ENCODE peak calls at places on chromosomes 4 and X, in six cellular contexts. Y, M, O, X, S and B are unnamed samples.
A peak's percentile ranks its signal among the peaks of the same experiment; 100 is the strongest.

GRCh38 chr4:102449751-102450352 is 51.3 kb upstream of the NFKB1 start:
- DNase-seq in X (peak; percentile 49), O (peak; percentile 32), M (peak; percentile 61), S (peak; percentile 53), Y (peak; percentile 61), B (peak; percentile 59)

GRCh38 chrX:2577844-2578444 is 77.2 kb upstream of the DHRSX start:
- DNase-seq in S (no peak), X (no peak), O (no peak), M (no peak), Y (no peak), B (no peak)

GRCh38 chr4:41156574-41156973 is 57.8 kb downstream of the APBB2 start:
- DNase-seq in S (no peak), X (no peak), Y (peak; percentile 93), O (no peak), M (peak; percentile 81), B (no peak)

GRCh38 chr4:19497692-19498091 is 754.0 kb upstream of the SLIT2 start:
- DNase-seq in Y (peak; percentile 32), X (no peak), M (no peak), O (no peak), S (no peak), B (no peak)

GRCh38 chrX:68307767-68308166 is 125.5 kb downstream of the OPHN1 start:
- DNase-seq in X (no peak), M (peak; percentile 85), O (peak; percentile 30), Y (peak; percentile 97), S (no peak), B (peak; percentile 4)

GRCh38 chr4:87965501-87965975 is 10.0 kb upstream of the SPP1 start:
- DNase-seq in S (no peak), M (no peak), O (no peak), Y (no peak), X (no peak), B (no peak)

GRCh38 chr4:185039508-185040273 is 21.4 kb downstream of the HELT start:
- DNase-seq in S (peak; percentile 51), Y (peak; percentile 40), O (peak; percentile 37), X (peak; percentile 66), M (peak; percentile 69), B (peak; percentile 54)

GRCh38 chr4:172648471-172648870 is 520.1 kb upstream of the GALNT7 start:
- DNase-seq in M (no peak), X (no peak), O (no peak), S (no peak), Y (no peak), B (no peak)

GRCh38 chr4:62320612-62321011 is 1120.5 kb downstream of the ADGRL3 start:
- DNase-seq in X (no peak), Y (no peak), M (no peak), O (no peak), S (no peak), B (no peak)

GRCh38 chrX:41025926-41026325 is 59.3 kb upstream of the USP9X start:
- DNase-seq in S (no peak), O (no peak), Y (peak; percentile 72), X (no peak), M (peak; percentile 63), B (no peak)

GRCh38 chr4:79211490-79211889 is 114.4 kb downstream of the NAA11 start:
- DNase-seq in X (no peak), Y (no peak), M (no peak), O (no peak), S (no peak), B (no peak)

GRCh38 chrX:119266364-119266995 is 30.4 kb downstream of the PGRMC1 start:
- DNase-seq in M (peak; percentile 1), X (peak; percentile 17), Y (peak; percentile 32), O (no peak), S (no peak), B (no peak)

GRCh38 chrX:105701310-105702052 is 120.9 kb upstream of the NRK start:
- DNase-seq in S (no peak), O (no peak), Y (no peak), M (no peak), X (no peak), B (no peak)

GRCh38 chr4:165124488-165124887 is 11.8 kb upstream of the TMEM192 start:
- DNase-seq in X (no peak), S (no peak), Y (peak; percentile 2), O (no peak), M (peak; percentile 28), B (no peak)

GRCh38 chrX:12210921-12211320 is 72.6 kb downstream of the FRMPD4 start:
- DNase-seq in Y (peak; percentile 84), X (no peak), S (no peak), O (no peak), M (peak; percentile 45), B (peak; percentile 3)

GRCh38 chr4:104424368-104424921 is 70.2 kb downstream of the CXXC4 start:
- DNase-seq in S (no peak), M (no peak), O (no peak), X (no peak), Y (no peak), B (no peak)

GRCh38 chrX:68994135-68994882 is 165.5 kb downstream of the EFNB1 start:
- DNase-seq in Y (no peak), S (no peak), M (no peak), O (no peak), X (no peak), B (no peak)

GRCh38 chrX:20796450-20796849 is 529.7 kb upstream of the RPS6KA3 start:
- DNase-seq in S (no peak), O (no peak), Y (no peak), X (no peak), M (no peak), B (no peak)

GRCh38 chr4:55733874-55734437 is 85.6 kb upstream of the EXOC1L start:
- DNase-seq in S (no peak), O (no peak), Y (peak; percentile 70), X (peak; percentile 33), M (peak; percentile 71), B (peak; percentile 33)

GRCh38 chr4:124980276-124980752 is 267.8 kb upstream of the ANKRD50 start:
- DNase-seq in M (peak; percentile 51), Y (peak; percentile 33), X (no peak), O (no peak), S (no peak), B (no peak)

GRCh38 chrX:276588-277171 is 4.5 kb upstream of the PLCXD1 start:
- DNase-seq in S (no peak), M (peak; percentile 28), O (no peak), X (no peak), Y (peak; percentile 71), B (peak; percentile 42)

GRCh38 chr4:41428205-41428940 is 109.6 kb upstream of the LIMCH1 start:
- DNase-seq in X (no peak), S (no peak), M (no peak), Y (no peak), O (no peak), B (no peak)

GRCh38 chr4:54837576-54838140 is 179.9 kb downstream of the KIT start:
- DNase-seq in Y (peak; percentile 35), O (no peak), S (no peak), M (peak; percentile 5), X (no peak), B (no peak)

GRCh38 chrX:11351375-11352295 is 58.4 kb downstream of the AMELX start:
- DNase-seq in X (peak; percentile 48), M (peak; percentile 56), O (peak; percentile 43), S (no peak), Y (peak; percentile 75), B (peak; percentile 20)

GRCh38 chrX:13750204-13750603 is 15.7 kb downstream of the OFD1 start:
- DNase-seq in O (no peak), Y (peak; percentile 61), S (peak; percentile 46), M (peak; percentile 26), X (no peak), B (peak; percentile 39)

GRCh38 chr4:140856692-140857091 is 100.5 kb upstream of the TBC1D9 start:
- DNase-seq in Y (peak; percentile 74), M (peak; percentile 41), S (no peak), X (peak; percentile 20), O (no peak), B (no peak)

GRCh38 chr4:67918428-67918827 is 34.6 kb upstream of the TMPRSS11D start:
- DNase-seq in Y (no peak), M (no peak), X (no peak), O (no peak), S (no peak), B (no peak)

GRCh38 chr4:142366821-142367220 is 479.3 kb downstream of the INPP4B start:
- DNase-seq in M (no peak), O (no peak), S (no peak), X (no peak), Y (no peak), B (no peak)

GRCh38 chr4:141905751-141906150 is 269.4 kb downstream of the IL15 start:
- DNase-seq in X (no peak), S (no peak), Y (peak; percentile 80), O (peak; percentile 15), M (peak; percentile 18), B (no peak)

GRCh38 chr4:155040031-155040430 is 168.4 kb upstream of the NPY2R start:
- DNase-seq in S (no peak), X (no peak), M (no peak), O (no peak), Y (no peak), B (no peak)

GRCh38 chr4:83974111-83974789 is 438.3 kb downstream of the GPAT3 start:
- DNase-seq in S (no peak), X (no peak), M (peak; percentile 2), O (no peak), Y (peak; percentile 15), B (no peak)

GRCh38 chr4:40055379-40055872 is 1.2 kb upstream of the N4BP2 start:
- DNase-seq in Y (no peak), M (no peak), O (no peak), X (no peak), S (peak; percentile 61), B (no peak)

GRCh38 chr4:23305026-23305425 is 584.8 kb downstream of the PPARGC1A start:
- DNase-seq in S (no peak), M (peak; percentile 54), O (no peak), Y (peak; percentile 49), X (no peak), B (no peak)

GRCh38 chrX:64975989-64976672 is at the start of gene ZC4H2:
- DNase-seq in M (peak; percentile 85), X (peak; percentile 71), O (peak; percentile 49), S (peak; percentile 63), Y (peak; percentile 61), B (peak; percentile 62)

GRCh38 chrX:39445336-39445735 is 644.1 kb downstream of the MID1IP1 start:
- DNase-seq in Y (no peak), M (no peak), O (no peak), S (no peak), X (no peak), B (peak; percentile 4)

GRCh38 chr4:83109480-83110221 is 4.9 kb downstream of the PLAC8 start:
- DNase-seq in O (no peak), Y (peak; percentile 54), S (peak; percentile 64), X (no peak), M (peak; percentile 37), B (peak; percentile 18)

GRCh38 chr4:98945297-98945850 is 16.4 kb upstream of the EIF4E start:
- DNase-seq in O (no peak), Y (no peak), X (no peak), M (peak; percentile 17), S (no peak), B (no peak)